ENCODE peak calls at places on chromosome 14, in seven cellular contexts. I, W, M, S, E, A and K are unnamed samples. For H3K36me3, the result is how much of the 10 kb centered on the place peaks cover.

GRCh38 chr14:83975435-83976222 is 1554.3 kb upstream of the FLRT2 start:
- DNase-seq in A (no peak), W (peak), S (no peak), M (no peak), I (no peak), E (peak), K (peak)

GRCh38 chr14:95500201-95500681 is 16.2 kb downstream of the SYNE3 start:
- DNase-seq in M (no peak), S (no peak), W (no peak), E (no peak), A (no peak), I (no peak), K (no peak)

GRCh38 chr14:54535126-54535525 is 25.4 kb downstream of the CGRRF1 start:
- DNase-seq in M (no peak), S (no peak), A (no peak), E (peak), I (no peak), W (no peak), K (no peak)

GRCh38 chr14:61608245-61609142 is 86.8 kb upstream of the HIF1A start:
- DNase-seq in S (peak), I (no peak), A (peak), E (peak), W (no peak), M (no peak), K (no peak)

GRCh38 chr14:21965042-21965441 is 291.4 kb upstream of the OR4E1 start:
- DNase-seq in M (no peak), I (no peak), S (no peak), E (no peak), A (no peak), W (no peak), K (no peak)

GRCh38 chr14:30767624-30768023 is 106.7 kb upstream of the COCH start:
- DNase-seq in I (no peak), S (no peak), W (no peak), M (no peak), E (no peak), A (no peak), K (no peak)

GRCh38 chr14:106883218-106883692 is 1356.9 kb downstream of the TMEM121 start:
- DNase-seq in S (no peak), I (no peak), M (peak), W (peak), E (no peak), A (no peak), K (no peak)

GRCh38 chr14:61438497-61438859 is 117.1 kb downstream of the PRKCH start:
- DNase-seq in W (no peak), A (no peak), E (no peak), S (no peak), M (no peak), I (no peak), K (no peak)

GRCh38 chr14:89137514-89138163 is 279.4 kb downstream of the FOXN3 start:
- DNase-seq in M (no peak), A (peak), I (peak), S (peak), W (no peak), E (peak), K (no peak)

GRCh38 chr14:78310263-78310662 is 140.1 kb downstream of the NRXN3 start:
- DNase-seq in A (no peak), W (no peak), E (no peak), S (no peak), I (no peak), M (no peak), K (no peak)

GRCh38 chr14:78316058-78316457 is 145.9 kb downstream of the NRXN3 start:
- DNase-seq in A (no peak), M (no peak), S (no peak), W (peak), E (no peak), I (no peak), K (no peak)

GRCh38 chr14:78316711-78317110 is 146.5 kb downstream of the NRXN3 start:
- DNase-seq in I (no peak), M (no peak), A (no peak), W (no peak), E (no peak), S (no peak), K (no peak)

GRCh38 chr14:78313499-78313898 is 143.3 kb downstream of the NRXN3 start:
- DNase-seq in W (no peak), A (no peak), I (no peak), S (no peak), M (no peak), E (no peak), K (no peak)

GRCh38 chr14:78314484-78314883 is 144.3 kb downstream of the NRXN3 start:
- DNase-seq in E (no peak), I (no peak), W (no peak), S (no peak), M (no peak), A (no peak), K (no peak)
- H3K4me3 ChIP-seq in E (no peak), I (no peak), W (no peak), S (no peak), M (no peak), A (no peak), K (no peak)

DNA sequence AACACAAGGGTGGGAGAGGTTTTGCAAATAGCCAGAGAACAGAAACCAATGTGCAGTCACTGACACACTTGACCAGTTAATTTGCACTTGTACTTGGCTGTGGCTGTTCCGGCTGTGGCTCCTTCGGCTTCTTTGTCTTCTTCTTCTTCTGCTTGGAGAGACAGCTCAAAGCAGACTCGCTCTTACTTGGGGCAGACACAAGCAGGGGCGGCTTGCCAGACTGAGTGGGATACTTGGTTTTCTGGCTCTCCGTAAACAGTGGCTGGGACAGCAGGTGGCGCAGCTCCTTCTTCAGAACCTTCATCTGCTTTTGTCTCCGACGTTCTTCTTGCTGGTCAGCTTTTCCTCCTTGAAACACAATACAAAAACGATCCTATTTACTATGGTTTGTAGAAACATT is 25.0 kb downstream of the OTUB2 start:
- DNase-seq in I (no peak), W (peak), S (peak), M (peak), A (no peak), E (peak), K (no peak)
- H3K36me3 ChIP-seq in I (under half), W (half or more), S (half or more), M (under half), A (half or more), E (half or more), K (half or more)

DNA sequence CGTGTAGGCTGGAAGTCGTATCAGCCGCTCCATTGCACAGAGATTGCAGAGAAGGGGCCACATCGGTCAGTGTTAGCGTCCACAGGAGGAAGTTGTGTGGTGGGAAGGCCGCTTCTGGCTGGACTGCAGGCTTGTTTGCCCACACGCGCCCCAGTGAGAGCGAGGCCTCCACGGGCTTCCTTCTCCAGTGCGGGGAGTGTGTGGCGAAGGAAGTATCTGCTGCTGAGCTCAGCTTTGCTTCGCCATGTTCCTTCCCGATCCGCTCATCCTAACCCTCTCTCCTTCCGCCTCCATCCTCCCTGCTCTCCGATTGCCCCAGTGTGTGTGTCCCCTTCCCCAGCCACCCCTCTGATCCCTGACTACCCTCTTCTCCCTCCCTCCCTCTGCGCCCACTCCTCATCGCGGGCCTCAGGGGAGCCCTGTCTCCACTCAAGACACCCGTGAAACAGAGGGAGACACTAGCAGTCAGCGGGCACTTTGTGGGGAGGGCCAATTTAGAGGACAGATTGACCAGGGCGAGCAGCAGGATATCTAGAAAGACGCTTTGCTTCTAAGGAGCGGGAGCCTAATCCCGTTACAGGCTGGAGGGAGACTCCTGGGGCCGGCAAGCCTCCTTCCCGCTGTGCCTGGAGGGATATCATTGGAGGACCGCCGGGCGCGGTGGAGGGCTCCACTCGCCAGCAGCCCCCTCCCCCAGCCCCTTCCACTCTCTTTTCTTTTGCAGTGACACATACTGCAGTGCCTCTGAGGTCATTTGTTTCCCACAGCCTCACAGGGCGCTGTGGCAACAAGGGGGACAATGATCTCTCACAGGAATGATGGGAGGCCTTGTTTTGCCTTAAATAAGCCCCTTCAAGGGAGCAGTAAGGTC is 428.8 kb downstream of the ZFP36L1 start:
- DNase-seq in S (peak), I (no peak), M (no peak), E (peak), W (peak), A (peak), K (peak)
- H3K4me3 ChIP-seq in S (no peak), I (no peak), M (no peak), E (no peak), W (peak), A (no peak), K (peak)

DNA sequence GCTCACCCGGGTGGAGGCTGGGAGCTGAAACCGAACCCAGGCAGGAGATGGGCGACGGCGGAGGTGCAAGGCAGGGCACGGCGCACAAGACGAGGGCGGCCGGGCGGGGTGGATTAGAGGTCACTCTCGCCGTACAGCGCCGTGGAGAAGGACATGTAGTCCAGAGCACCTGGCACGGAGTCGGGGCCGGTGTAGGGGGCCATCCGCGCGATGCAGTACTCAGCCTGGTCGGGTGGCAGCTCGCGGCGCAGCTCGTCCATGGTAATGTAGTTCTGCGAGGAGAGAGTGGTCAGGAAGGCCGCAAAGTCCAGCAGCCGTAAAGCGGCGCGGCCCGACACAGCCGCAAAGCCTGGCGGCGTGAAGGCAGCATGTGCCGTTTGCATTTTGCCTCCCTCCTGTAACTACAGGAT is 81.9 kb upstream of the ZFP36L1 start:
- DNase-seq in E (no peak), W (no peak), M (no peak), A (no peak), I (peak), S (no peak), K (peak)
- H3K36me3 ChIP-seq in E (under half), W (half or more), M (under half), A (half or more), I (under half), S (half or more), K (under half)

GRCh38 chr14:75995372-75996041 is 9.9 kb downstream of the IFT43 start:
- DNase-seq in E (peak), S (no peak), I (no peak), A (no peak), M (peak), W (peak), K (no peak)
- H3K4me3 ChIP-seq in E (no peak), S (no peak), I (no peak), A (no peak), M (no peak), W (no peak), K (no peak)

DNA sequence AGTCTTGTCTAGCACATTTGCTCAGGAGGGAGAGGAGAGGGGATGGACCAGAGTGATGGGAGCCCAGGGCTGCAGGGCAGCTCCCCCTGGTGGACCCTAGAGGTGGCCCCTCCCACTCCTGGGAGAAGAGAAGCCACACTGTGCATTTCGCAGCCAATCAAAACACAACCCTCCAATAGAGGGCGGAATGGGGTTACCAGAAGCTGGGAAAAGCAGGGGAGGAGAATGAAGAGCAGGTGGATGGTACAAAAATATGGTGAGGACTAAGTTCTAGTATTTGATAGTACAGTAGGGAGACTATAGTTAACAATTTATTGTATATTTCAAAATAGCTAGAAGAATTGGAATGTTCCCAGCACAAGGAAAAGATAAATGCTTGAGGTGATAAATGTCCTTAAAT is 23.6 kb downstream of the VASH1 start:
- DNase-seq in S (peak), E (peak), M (peak), A (peak), W (peak), I (peak), K (peak)
- H3K36me3 ChIP-seq in S (under half), E (under half), M (under half), A (under half), W (under half), I (under half), K (under half)

GRCh38 chr14:103931422-103931821 is 3.2 kb downstream of the TDRD9 start:
- DNase-seq in E (peak), A (no peak), M (no peak), W (no peak), I (no peak), S (no peak), K (no peak)

GRCh38 chr14:103925316-103925715 is 2.9 kb upstream of the TDRD9 start:
- DNase-seq in E (no peak), W (no peak), A (no peak), S (no peak), M (no peak), I (no peak), K (no peak)

GRCh38 chr14:103927566-103927965 is 690 bp upstream of the TDRD9 start:
- DNase-seq in E (no peak), A (no peak), M (no peak), W (no peak), I (no peak), S (no peak), K (no peak)

GRCh38 chr14:103930051-103930604 is 1.9 kb downstream of the TDRD9 start:
- DNase-seq in W (no peak), E (no peak), I (no peak), A (no peak), S (no peak), M (no peak), K (no peak)

GRCh38 chr14:103928011-103928890 is at the start of gene TDRD9:
- DNase-seq in W (no peak), M (no peak), I (no peak), A (no peak), E (no peak), S (no peak), K (peak)
- H3K4me3 ChIP-seq in W (no peak), M (no peak), I (no peak), A (no peak), E (no peak), S (no peak), K (no peak)

GRCh38 chr14:56892959-56893358 is 82.7 kb upstream of the OTX2 start:
- DNase-seq in I (no peak), E (no peak), W (no peak), S (no peak), A (no peak), M (no peak), K (no peak)
- H3K36me3 ChIP-seq in I (under half), E (under half), W (under half), S (under half), A (under half), M (under half), K (under half)